ENCODE peak calls at places on chromosomes 1 and 21, in eight cellular contexts. One of them, this sample, is unnamed.

GRCh38 chr1:206445861-206446495 is 24.3 kb upstream of the IKBKE start:
- DNase-seq in HCT116: no peak
- DNase-seq in ascending aorta: no peak
- DNase-seq in GM23338: no peak
- DNase-seq in AG10803: no peak
- DNase-seq in A549: no peak
- DNase-seq in left lung: no peak
- DNase-seq in cardiac fibroblast: no peak
- DNase-seq in this sample: no peak

GRCh38 chr1:218479436-218480115 is 134.4 kb downstream of the TGFB2 start:
- DNase-seq in HCT116: no peak
- DNase-seq in ascending aorta: no peak
- DNase-seq in A549: peak
- DNase-seq in AG10803: peak
- DNase-seq in cardiac fibroblast: peak
- DNase-seq in GM23338: no peak
- DNase-seq in left lung: no peak
- DNase-seq in this sample: no peak

GRCh38 chr1:46284597-46285564 is 18.5 kb downstream of the LRRC41 start:
- DNase-seq in AG10803: peak
- DNase-seq in HCT116: no peak
- DNase-seq in cardiac fibroblast: no peak
- DNase-seq in GM23338: no peak
- DNase-seq in A549: no peak
- DNase-seq in ascending aorta: no peak
- DNase-seq in left lung: no peak
- DNase-seq in this sample: no peak

GRCh38 chr1:12406218-12407021 is 176.6 kb downstream of the VPS13D start:
- DNase-seq in GM23338: peak
- DNase-seq in HCT116: no peak
- DNase-seq in ascending aorta: no peak
- DNase-seq in AG10803: peak
- DNase-seq in A549: no peak
- DNase-seq in left lung: no peak
- DNase-seq in cardiac fibroblast: peak
- DNase-seq in this sample: no peak

GRCh38 chr1:245436407-245436806 is 281.6 kb downstream of the KIF26B start:
- DNase-seq in GM23338: no peak
- DNase-seq in cardiac fibroblast: no peak
- DNase-seq in AG10803: no peak
- DNase-seq in left lung: no peak
- DNase-seq in HCT116: no peak
- DNase-seq in ascending aorta: no peak
- DNase-seq in A549: no peak
- DNase-seq in this sample: no peak

GRCh38 chr1:111690306-111690617 is 48.9 kb downstream of the INKA2 start:
- DNase-seq in GM23338: no peak
- DNase-seq in left lung: peak
- DNase-seq in HCT116: no peak
- DNase-seq in A549: no peak
- DNase-seq in ascending aorta: no peak
- DNase-seq in cardiac fibroblast: peak
- DNase-seq in AG10803: peak
- DNase-seq in this sample: no peak

GRCh38 chr1:243335297-243335696 is 79.5 kb downstream of the SDCCAG8 start:
- DNase-seq in GM23338: no peak
- DNase-seq in A549: no peak
- DNase-seq in left lung: no peak
- DNase-seq in ascending aorta: no peak
- DNase-seq in AG10803: no peak
- DNase-seq in HCT116: no peak
- DNase-seq in cardiac fibroblast: no peak
- DNase-seq in this sample: no peak

GRCh38 chr1:236213534-236213933 is 68.2 kb downstream of the ERO1B start:
- DNase-seq in cardiac fibroblast: no peak
- DNase-seq in ascending aorta: no peak
- DNase-seq in A549: no peak
- DNase-seq in AG10803: peak
- DNase-seq in GM23338: no peak
- DNase-seq in HCT116: no peak
- DNase-seq in left lung: no peak
- DNase-seq in this sample: no peak

GRCh38 chr1:180644526-180645206 is 12.8 kb downstream of the XPR1 start:
- DNase-seq in left lung: no peak
- DNase-seq in GM23338: no peak
- DNase-seq in HCT116: no peak
- DNase-seq in cardiac fibroblast: no peak
- DNase-seq in A549: no peak
- DNase-seq in AG10803: no peak
- DNase-seq in ascending aorta: no peak
- DNase-seq in this sample: no peak

GRCh38 chr1:50447961-50448360 is 24.7 kb upstream of the DMRTA2 start:
- DNase-seq in cardiac fibroblast: no peak
- DNase-seq in A549: no peak
- DNase-seq in left lung: no peak
- DNase-seq in HCT116: no peak
- DNase-seq in AG10803: peak
- DNase-seq in GM23338: no peak
- DNase-seq in ascending aorta: no peak
- DNase-seq in this sample: no peak

GRCh38 chr1:84892657-84893618 is at the start of gene LPAR3:
- DNase-seq in GM23338: peak
- DNase-seq in left lung: no peak
- DNase-seq in ascending aorta: no peak
- DNase-seq in HCT116: peak
- DNase-seq in A549: peak
- DNase-seq in cardiac fibroblast: peak
- DNase-seq in AG10803: no peak
- DNase-seq in this sample: peak

GRCh38 chr21:39193380-39193779 is 10.1 kb upstream of the PSMG1 start:
- DNase-seq in AG10803: no peak
- DNase-seq in ascending aorta: no peak
- DNase-seq in cardiac fibroblast: no peak
- DNase-seq in HCT116: no peak
- DNase-seq in left lung: no peak
- DNase-seq in GM23338: no peak
- DNase-seq in A549: no peak
- DNase-seq in this sample: no peak

GRCh38 chr1:88221396-88221795 is 462.7 kb upstream of the PKN2 start:
- DNase-seq in HCT116: no peak
- DNase-seq in cardiac fibroblast: no peak
- DNase-seq in ascending aorta: no peak
- DNase-seq in A549: no peak
- DNase-seq in GM23338: no peak
- DNase-seq in left lung: no peak
- DNase-seq in AG10803: peak
- DNase-seq in this sample: no peak

GRCh38 chr1:3910049-3910731 is 10.1 kb upstream of the C1orf174 start:
- DNase-seq in cardiac fibroblast: no peak
- DNase-seq in left lung: peak
- DNase-seq in A549: no peak
- DNase-seq in HCT116: no peak
- DNase-seq in AG10803: no peak
- DNase-seq in GM23338: no peak
- DNase-seq in ascending aorta: no peak
- DNase-seq in this sample: peak

GRCh38 chr1:177209357-177209756 is 38.6 kb downstream of the BRINP2 start:
- DNase-seq in AG10803: peak
- DNase-seq in HCT116: no peak
- DNase-seq in A549: peak
- DNase-seq in ascending aorta: no peak
- DNase-seq in left lung: peak
- DNase-seq in cardiac fibroblast: peak
- DNase-seq in GM23338: no peak
- DNase-seq in this sample: no peak

GRCh38 chr1:185369786-185370185 is 52.7 kb upstream of the IVNS1ABP start:
- DNase-seq in AG10803: peak
- DNase-seq in ascending aorta: no peak
- DNase-seq in GM23338: no peak
- DNase-seq in left lung: no peak
- DNase-seq in HCT116: no peak
- DNase-seq in A549: no peak
- DNase-seq in cardiac fibroblast: no peak
- DNase-seq in this sample: no peak

GRCh38 chr1:36305915-36306209 is 306 bp upstream of the SH3D21 start:
- DNase-seq in HCT116: no peak
- DNase-seq in left lung: peak
- DNase-seq in cardiac fibroblast: no peak
- DNase-seq in GM23338: no peak
- DNase-seq in AG10803: no peak
- DNase-seq in ascending aorta: no peak
- DNase-seq in A549: no peak
- DNase-seq in this sample: no peak

GRCh38 chr1:44073528-44073927 is 42.3 kb upstream of the SLC6A9 start:
- DNase-seq in cardiac fibroblast: no peak
- DNase-seq in left lung: no peak
- DNase-seq in GM23338: peak
- DNase-seq in AG10803: no peak
- DNase-seq in HCT116: no peak
- DNase-seq in ascending aorta: no peak
- DNase-seq in A549: no peak
- DNase-seq in this sample: no peak

GRCh38 chr1:91787946-91788345 is 98.0 kb downstream of the TGFBR3 start:
- DNase-seq in left lung: no peak
- DNase-seq in ascending aorta: no peak
- DNase-seq in cardiac fibroblast: no peak
- DNase-seq in AG10803: no peak
- DNase-seq in A549: no peak
- DNase-seq in GM23338: no peak
- DNase-seq in HCT116: no peak
- DNase-seq in this sample: no peak

GRCh38 chr1:148263128-148263905 is 111.2 kb upstream of the NBPF11 start:
- DNase-seq in ascending aorta: no peak
- DNase-seq in left lung: no peak
- DNase-seq in AG10803: peak
- DNase-seq in A549: peak
- DNase-seq in GM23338: peak
- DNase-seq in HCT116: peak
- DNase-seq in cardiac fibroblast: peak
- DNase-seq in this sample: peak

GRCh38 chr1:21597754-21598153 is 71.4 kb downstream of the RAP1GAP start:
- DNase-seq in ascending aorta: no peak
- DNase-seq in HCT116: no peak
- DNase-seq in A549: no peak
- DNase-seq in GM23338: no peak
- DNase-seq in AG10803: no peak
- DNase-seq in left lung: no peak
- DNase-seq in cardiac fibroblast: no peak
- DNase-seq in this sample: no peak

GRCh38 chr1:6025269-6026094 is 20.2 kb upstream of the KCNAB2 start:
- DNase-seq in HCT116: no peak
- DNase-seq in AG10803: no peak
- DNase-seq in GM23338: no peak
- DNase-seq in A549: no peak
- DNase-seq in left lung: peak
- DNase-seq in ascending aorta: no peak
- DNase-seq in cardiac fibroblast: peak
- DNase-seq in this sample: peak
- H3K4me3 ChIP-seq in HCT116: peak
- H3K4me3 ChIP-seq in AG10803: no peak
- H3K4me3 ChIP-seq in GM23338: peak
- H3K4me3 ChIP-seq in A549: peak
- H3K4me3 ChIP-seq in left lung: peak
- H3K4me3 ChIP-seq in ascending aorta: peak
- H3K4me3 ChIP-seq in cardiac fibroblast: no peak
- H3K4me3 ChIP-seq in this sample: no peak

DNA sequence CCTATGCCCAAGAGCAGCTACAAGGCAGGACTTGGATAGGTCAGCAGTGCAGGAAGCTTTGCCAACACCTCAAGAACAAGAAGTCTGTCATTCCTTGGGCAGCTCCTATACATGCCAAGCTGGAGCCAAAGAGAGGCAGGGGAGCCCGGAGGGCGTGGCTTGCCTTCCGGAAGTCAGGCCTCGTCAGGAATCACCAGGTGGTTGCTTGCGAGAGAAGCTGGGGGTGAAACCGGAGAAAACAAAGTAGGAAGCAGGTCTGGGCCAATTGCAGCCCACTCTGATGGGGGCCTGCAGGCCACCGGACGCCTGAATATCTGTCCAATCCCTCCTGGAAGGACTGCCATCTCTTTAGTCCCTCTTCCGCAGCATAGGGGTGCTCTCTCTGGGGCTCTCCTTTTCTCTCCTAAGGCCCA is 794 bp upstream of the FAM76A start:
- DNase-seq in ascending aorta: no peak
- DNase-seq in cardiac fibroblast: peak
- DNase-seq in AG10803: peak
- DNase-seq in left lung: peak
- DNase-seq in GM23338: peak
- DNase-seq in HCT116: no peak
- DNase-seq in A549: no peak
- DNase-seq in this sample: peak
- H3K4me3 ChIP-seq in ascending aorta: peak
- H3K4me3 ChIP-seq in cardiac fibroblast: peak
- H3K4me3 ChIP-seq in AG10803: peak
- H3K4me3 ChIP-seq in left lung: peak
- H3K4me3 ChIP-seq in GM23338: peak
- H3K4me3 ChIP-seq in HCT116: no peak
- H3K4me3 ChIP-seq in A549: peak
- H3K4me3 ChIP-seq in this sample: peak

GRCh38 chr1:202014060-202014459 is 3.7 kb downstream of the ELF3 start:
- DNase-seq in A549: no peak
- DNase-seq in HCT116: no peak
- DNase-seq in AG10803: no peak
- DNase-seq in cardiac fibroblast: no peak
- DNase-seq in GM23338: no peak
- DNase-seq in ascending aorta: no peak
- DNase-seq in left lung: no peak
- DNase-seq in this sample: no peak
- H3K4me3 ChIP-seq in A549: peak
- H3K4me3 ChIP-seq in HCT116: no peak
- H3K4me3 ChIP-seq in AG10803: no peak
- H3K4me3 ChIP-seq in cardiac fibroblast: no peak
- H3K4me3 ChIP-seq in GM23338: no peak
- H3K4me3 ChIP-seq in ascending aorta: no peak
- H3K4me3 ChIP-seq in left lung: no peak
- H3K4me3 ChIP-seq in this sample: no peak

DNA sequence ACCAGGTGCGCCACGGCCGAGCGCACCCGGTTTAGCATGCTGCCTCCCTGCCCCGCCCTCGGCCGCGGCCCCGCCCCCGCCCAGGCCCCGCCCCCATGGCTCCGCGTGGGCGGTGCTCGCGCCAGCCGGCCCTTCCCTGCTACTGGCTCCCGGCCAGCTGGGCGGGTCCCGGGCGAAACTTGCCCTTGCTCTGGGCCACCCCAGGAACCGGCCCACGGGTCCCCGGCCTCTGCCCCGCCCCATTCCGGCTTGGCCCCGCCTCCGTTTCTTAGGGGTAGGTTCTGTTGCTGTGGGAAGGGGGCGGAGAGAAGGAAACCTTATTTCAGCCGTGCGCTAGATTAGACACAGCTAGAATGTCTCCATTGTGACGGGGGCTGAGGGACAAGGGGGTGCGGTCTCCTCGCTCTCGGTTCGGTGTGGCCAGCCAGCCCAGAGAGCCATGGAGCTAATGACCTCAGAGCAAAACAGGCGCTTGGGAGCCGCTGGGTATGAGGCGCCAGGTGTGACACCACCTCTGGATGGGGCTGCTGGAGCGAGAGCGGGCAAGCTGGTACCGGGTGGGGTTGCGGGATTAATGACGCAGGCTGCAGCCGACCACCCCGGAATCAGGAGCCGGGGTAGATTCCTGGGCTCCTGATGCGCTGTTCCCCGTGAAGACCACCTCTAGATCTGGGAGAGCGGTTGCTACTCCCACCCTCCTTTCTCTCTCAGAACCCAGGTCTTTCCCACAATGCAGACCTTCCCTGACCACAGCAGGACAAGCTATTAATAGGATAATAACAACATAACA is at the start of gene PPM1J:
- DNase-seq in cardiac fibroblast: peak
- DNase-seq in ascending aorta: peak
- DNase-seq in HCT116: peak
- DNase-seq in A549: peak
- DNase-seq in AG10803: peak
- DNase-seq in GM23338: peak
- DNase-seq in left lung: peak
- DNase-seq in this sample: peak
- H3K4me3 ChIP-seq in cardiac fibroblast: peak
- H3K4me3 ChIP-seq in ascending aorta: peak
- H3K4me3 ChIP-seq in HCT116: peak
- H3K4me3 ChIP-seq in A549: peak
- H3K4me3 ChIP-seq in AG10803: peak
- H3K4me3 ChIP-seq in GM23338: peak
- H3K4me3 ChIP-seq in left lung: peak
- H3K4me3 ChIP-seq in this sample: peak

This sample was measured in H7.